ENCODE peak calls at places on chromosomes 16 and 17, in ten cellular contexts. M is heart right ventricle; S is thoracic aorta; F is lung; K is MM.1S; Z is CD8-positive, alpha-beta memory T cell; U is H9; J is mammary epithelial cell; I is heart left ventricle; E is ovary. G is an unnamed sample. For H3K4me1, the result is how much of the 10 kb centered on the place peaks cover.

GRCh38 chr16:50683689-50684374 is 2.7 kb upstream of the SNX20 start:
- DNase-seq in U (no peak), I (no peak), F (no peak), S (no peak), K (peak), J (no peak), Z (peak), M (no peak), E (no peak), G (peak)

GRCh38 chr16:19163215-19163614 is 4.8 kb upstream of the SYT17 start:
- DNase-seq in M (no peak), K (no peak), U (no peak), J (no peak), F (no peak), Z (no peak), S (no peak), I (no peak), E (no peak), G (no peak)

GRCh38 chr17:72158895-72159885 is 38.4 kb downstream of the SOX9 start:
- DNase-seq in I (no peak), F (peak), M (no peak), K (no peak), J (no peak), Z (no peak), S (no peak), E (no peak), U (peak), G (no peak)

GRCh38 chr16:84548971-84549844 is 44.7 kb upstream of the MEAK7 start:
- DNase-seq in E (no peak), M (peak), I (peak), J (no peak), K (no peak), S (no peak), F (no peak), Z (peak), U (no peak), G (peak)

GRCh38 chr17:57861000-57861736 is 11.3 kb upstream of the MRPS23 start:
- DNase-seq in M (peak), I (peak), U (peak), K (peak), Z (peak), J (no peak), F (peak), E (peak), S (peak), G (peak)

GRCh38 chr17:8442310-8442709 is 6.6 kb downstream of the NDEL1 start:
- DNase-seq in E (no peak), Z (no peak), F (no peak), U (no peak), M (no peak), S (no peak), K (no peak), I (no peak), J (no peak), G (no peak)

GRCh38 chr17:55641559-55642160 is 81.0 kb downstream of the TMEM100 start:
- DNase-seq in M (peak), S (no peak), I (peak), Z (no peak), U (peak), F (peak), J (peak), K (peak), E (peak), G (peak)

GRCh38 chr17:43940630-43941029 is 1.6 kb downstream of the PPY start:
- DNase-seq in S (no peak), K (peak), J (no peak), I (no peak), M (no peak), Z (no peak), E (no peak), F (no peak), U (peak), G (no peak)

GRCh38 chr16:3022697-3023414 is 886 bp downstream of the HCFC1R1 start:
- DNase-seq in E (peak), J (no peak), S (peak), Z (no peak), I (peak), F (no peak), K (peak), U (no peak), M (peak), G (no peak)

GRCh38 chr16:55638256-55638655 is 17.5 kb upstream of the SLC6A2 start:
- DNase-seq in Z (no peak), M (no peak), I (no peak), S (no peak), K (no peak), E (no peak), F (no peak), J (no peak), U (no peak), G (no peak)

GRCh38 chr17:61076649-61077048 is 323.0 kb upstream of the TBX2 start:
- DNase-seq in F (no peak), E (no peak), M (no peak), U (no peak), Z (no peak), K (no peak), J (no peak), I (no peak), S (no peak), G (no peak)

GRCh38 chr17:72997559-72997958 is 94.9 kb downstream of the SLC39A11 start:
- DNase-seq in M (no peak), U (peak), E (no peak), F (no peak), I (no peak), J (no peak), K (no peak), S (no peak), Z (no peak), G (no peak)

GRCh38 chr17:56165017-56165720 is 11.9 kb downstream of the ANKFN1 start:
- DNase-seq in F (no peak), M (no peak), K (no peak), Z (no peak), J (no peak), U (no peak), S (no peak), E (no peak), I (no peak), G (no peak)

GRCh38 chr17:50699410-50699809 is 8.3 kb downstream of the ANKRD40 start:
- DNase-seq in E (no peak), U (no peak), J (no peak), F (no peak), Z (no peak), M (no peak), I (no peak), K (no peak), S (no peak), G (no peak)

GRCh38 chr17:8145811-8146210 is 6.4 kb downstream of the PER1 start:
- DNase-seq in J (no peak), K (no peak), F (no peak), Z (no peak), S (no peak), I (no peak), M (no peak), E (peak), U (no peak), G (no peak)

GRCh38 chr16:4465977-4466779 is 8.2 kb downstream of the NMRAL1 start:
- DNase-seq in F (no peak), E (no peak), S (no peak), K (no peak), J (no peak), U (no peak), I (peak), Z (peak), M (peak), G (peak)

GRCh38 chr17:82235056-82235774 is 6.4 kb downstream of the SLC16A3 start:
- DNase-seq in E (no peak), M (no peak), S (no peak), K (no peak), Z (no peak), J (no peak), F (no peak), U (no peak), I (no peak), G (no peak)
- H3K4me1 ChIP-seq in E (under half), M (half or more), S (under half), K (under half), Z (under half), J (half or more), F (half or more), U (under half), I (half or more), G (under half)

DNA sequence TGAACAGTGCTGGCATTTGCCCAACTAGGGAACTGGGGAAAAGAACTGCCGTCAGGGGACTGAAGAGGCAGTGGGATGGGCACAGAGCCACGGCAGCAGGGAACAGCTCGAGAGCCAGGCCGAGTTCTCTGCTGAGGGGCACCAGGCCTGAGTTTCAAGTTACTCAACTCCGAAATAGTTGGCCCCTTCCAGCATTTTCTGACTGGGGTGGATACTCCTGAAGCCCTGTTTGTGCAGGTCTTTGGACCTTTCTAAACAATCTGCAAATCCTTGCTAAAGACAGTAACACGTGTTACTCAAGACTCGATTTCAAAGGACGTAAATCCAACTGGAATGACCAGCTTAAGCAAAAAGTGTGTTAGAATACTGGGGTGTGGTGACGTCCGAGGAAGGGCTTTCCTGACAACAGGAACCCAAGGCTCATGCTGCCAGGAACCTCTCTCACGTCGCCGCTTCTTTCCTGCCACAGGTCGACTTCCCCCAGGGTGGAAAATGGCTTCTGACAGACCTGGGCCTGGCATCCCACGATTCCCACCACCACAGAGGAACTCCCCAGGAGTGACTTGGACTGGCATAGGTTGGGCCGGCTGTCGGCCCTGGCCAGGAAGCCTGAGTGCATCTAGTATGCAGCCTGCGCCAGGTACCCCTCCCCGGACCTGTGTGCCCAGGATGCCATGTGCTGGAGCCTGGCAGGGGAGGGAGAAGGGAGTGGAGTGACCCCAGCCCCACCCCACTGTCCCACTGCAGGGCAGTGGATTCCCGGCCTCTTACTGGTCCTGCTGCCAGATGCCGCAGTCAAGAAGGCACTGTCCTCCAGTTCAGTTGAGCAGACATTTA is 71.9 kb downstream of the N4BP1 start:
- DNase-seq in I (peak), S (no peak), F (peak), E (peak), J (no peak), Z (no peak), M (peak), U (no peak), K (no peak), G (no peak)
- H3K4me1 ChIP-seq in I (half or more), S (under half), F (under half), E (under half), J (under half), Z (under half), M (under half), U (under half), K (under half), G (under half)

GRCh38 chr17:17933775-17934174 is 38.4 kb downstream of the TOM1L2 start:
- DNase-seq in Z (no peak), S (no peak), J (no peak), M (no peak), I (no peak), U (no peak), K (no peak), F (no peak), E (no peak), G (no peak)
- H3K4me1 ChIP-seq in Z (under half), S (under half), J (half or more), M (half or more), I (half or more), U (under half), K (under half), F (under half), E (under half), G (under half)

GRCh38 chr17:46002311-46002972 is 3.4 kb downstream of the STH start:
- DNase-seq in E (peak), U (peak), F (peak), J (peak), M (peak), I (peak), K (peak), Z (peak), S (no peak), G (peak)
- H3K4me1 ChIP-seq in E (under half), U (under half), F (under half), J (under half), M (under half), I (under half), K (under half), Z (under half), S (under half), G (under half)

DNA sequence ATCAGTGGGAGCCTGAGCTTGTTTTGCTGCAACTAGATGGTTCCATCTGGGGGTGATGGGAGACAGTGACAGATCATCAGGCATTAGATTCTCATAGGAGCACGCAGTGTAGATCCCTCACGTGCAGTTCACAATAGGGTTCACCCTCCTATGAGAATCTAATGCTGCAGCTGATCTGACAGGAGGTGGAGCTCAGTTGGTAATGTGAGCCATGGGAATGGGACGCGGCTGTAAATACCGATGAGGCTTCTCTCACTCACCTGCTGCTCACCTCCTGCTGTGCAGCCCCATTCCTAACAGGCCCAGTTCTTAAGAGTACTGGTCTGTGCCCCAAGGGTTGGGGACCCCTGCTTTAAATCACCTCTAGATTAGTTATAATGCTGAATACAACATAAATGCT is 137.5 kb upstream of the PLEKHM1 start:
- DNase-seq in E (no peak), U (peak), I (no peak), Z (no peak), K (no peak), M (no peak), J (no peak), S (no peak), F (no peak), G (no peak)
- H3K4me1 ChIP-seq in E (under half), U (under half), I (under half), Z (under half), K (under half), M (under half), J (under half), S (under half), F (under half), G (under half)

GRCh38 chr16:81496742-81497141 is 52.1 kb downstream of the CMIP start:
- DNase-seq in S (no peak), I (no peak), Z (no peak), J (no peak), F (no peak), U (no peak), E (no peak), K (no peak), M (no peak), G (peak)
- H3K4me1 ChIP-seq in S (under half), I (half or more), Z (under half), J (half or more), F (half or more), U (under half), E (under half), K (under half), M (half or more), G (under half)

DNA sequence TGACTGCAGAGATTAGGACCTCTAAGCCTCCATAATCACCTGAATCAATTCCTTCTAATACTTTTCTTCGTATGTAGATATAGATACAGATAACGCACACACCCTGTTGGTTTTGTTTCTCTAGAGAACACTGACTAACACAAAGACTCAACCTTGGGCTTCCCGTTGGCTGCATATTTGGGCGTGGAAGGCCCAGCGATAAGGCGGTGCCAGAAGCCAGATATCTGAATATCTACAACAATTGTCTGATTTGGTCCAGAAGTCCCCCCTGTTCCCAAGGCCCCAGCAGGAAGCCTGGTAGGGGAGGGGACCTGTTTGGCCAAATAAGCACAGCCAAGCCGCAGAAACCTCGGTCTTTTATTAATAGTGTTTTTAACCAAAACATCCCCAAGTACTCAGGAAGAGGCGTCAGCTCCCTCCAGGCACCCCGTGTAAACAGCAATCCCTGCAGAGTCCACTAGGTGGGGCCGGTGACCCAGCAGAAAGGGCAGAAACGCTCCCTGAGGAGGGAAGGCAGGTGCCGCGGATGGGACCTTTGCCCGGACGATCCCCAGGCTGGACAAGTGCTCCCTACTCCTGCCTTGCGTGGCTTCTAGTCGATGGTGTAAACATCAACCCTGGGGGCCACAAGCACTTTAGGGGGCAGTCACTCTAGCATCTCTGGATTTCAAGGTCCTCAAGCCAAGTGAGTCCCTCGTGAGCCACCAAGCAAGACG is 56.9 kb downstream of the ABR start:
- DNase-seq in M (peak), U (peak), I (peak), Z (peak), F (peak), S (no peak), K (peak), J (peak), E (peak), G (peak)
- H3K4me1 ChIP-seq in M (under half), U (under half), I (under half), Z (under half), F (under half), S (under half), K (under half), J (under half), E (under half), G (under half)

DNA sequence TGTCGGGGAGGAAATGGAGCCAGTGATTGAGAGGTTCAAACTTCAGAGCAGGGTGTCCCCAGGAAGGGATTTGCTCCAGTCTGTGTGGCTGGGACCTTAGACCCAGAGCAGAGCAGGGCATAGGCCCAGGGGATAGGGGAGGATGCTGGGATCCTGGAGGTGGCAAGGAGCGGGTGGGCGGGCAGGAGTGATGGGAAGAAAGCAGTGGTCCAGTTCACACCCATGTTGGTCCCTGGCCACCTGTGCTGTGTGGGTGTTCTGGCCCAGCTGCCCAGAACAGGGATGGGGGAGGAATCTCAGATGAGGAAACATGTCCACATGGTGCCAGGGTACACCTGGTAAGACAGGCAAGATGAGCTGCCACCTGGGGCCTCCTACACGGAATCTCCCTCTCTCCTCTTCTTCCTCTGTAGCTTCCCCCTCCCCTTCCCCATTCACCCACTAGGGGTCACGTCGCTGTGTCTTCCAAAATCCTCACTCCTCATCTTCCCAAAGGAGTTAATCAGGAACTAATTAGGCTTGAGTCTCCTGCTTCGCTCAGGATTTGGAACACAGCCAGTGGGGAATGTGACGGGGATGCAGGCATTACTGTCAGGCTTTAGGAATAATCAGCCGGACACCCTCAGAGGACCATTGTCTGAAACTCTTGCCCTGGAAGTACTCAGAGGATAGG is 2.3 kb downstream of the BEAN1 start:
- DNase-seq in E (no peak), J (no peak), U (no peak), F (no peak), I (no peak), K (no peak), Z (no peak), S (no peak), M (no peak), G (no peak)
- H3K4me1 ChIP-seq in E (under half), J (under half), U (under half), F (under half), I (under half), K (under half), Z (under half), S (under half), M (under half), G (under half)

DNA sequence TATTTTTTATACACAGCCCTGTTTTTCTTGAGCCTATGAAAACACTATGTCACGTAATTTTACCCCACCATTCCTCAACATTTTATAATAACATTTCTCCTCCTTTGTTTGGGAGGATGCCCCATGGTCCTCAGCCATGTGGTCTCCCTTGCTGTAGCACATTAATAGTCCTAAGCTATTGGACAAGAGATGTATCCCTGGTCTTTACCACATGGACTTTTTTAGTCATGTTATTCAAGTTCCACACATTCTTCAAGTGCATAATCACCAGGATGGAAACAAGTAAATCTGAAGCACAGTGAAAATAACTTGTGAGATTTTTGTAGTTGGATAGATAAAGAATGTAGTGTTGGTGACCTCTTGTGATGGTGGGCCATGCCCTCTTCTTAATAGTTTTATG is 2.1 kb upstream of the KRTAP2-3 start:
- DNase-seq in E (no peak), J (peak), K (no peak), S (no peak), U (no peak), Z (no peak), I (no peak), F (no peak), M (no peak), G (no peak)
- H3K4me1 ChIP-seq in E (under half), J (under half), K (under half), S (under half), U (under half), Z (under half), I (under half), F (under half), M (under half), G (under half)

DNA sequence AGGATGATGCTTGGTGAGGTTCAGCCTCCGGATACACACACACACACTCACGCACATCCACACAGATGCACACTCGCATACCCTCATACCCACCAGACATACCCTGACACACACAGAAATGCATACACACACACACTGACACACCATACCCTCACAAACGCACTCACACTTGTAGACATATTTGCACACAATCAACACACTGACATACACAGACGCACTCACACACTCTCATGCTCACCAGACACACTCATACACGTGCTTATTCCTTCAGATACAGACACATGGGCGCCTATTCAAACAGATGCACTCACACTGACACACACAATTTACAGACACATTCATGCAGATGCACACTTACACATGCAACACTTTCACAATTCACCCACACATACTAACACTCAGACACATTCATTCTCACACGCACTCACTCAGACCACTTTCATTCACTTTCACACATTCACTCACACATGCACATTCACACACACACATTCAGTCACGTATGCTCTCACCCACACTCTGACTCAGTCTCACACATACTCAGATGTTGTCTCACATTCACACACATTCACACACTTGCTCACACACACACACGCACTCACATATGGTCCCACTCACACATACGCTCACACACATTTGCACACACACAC is 105.0 kb upstream of the RPL38 start:
- DNase-seq in U (no peak), M (no peak), J (no peak), I (no peak), Z (no peak), F (no peak), E (no peak), S (no peak), K (no peak), G (no peak)
- H3K4me1 ChIP-seq in U (under half), M (under half), J (under half), I (under half), Z (under half), F (under half), E (under half), S (under half), K (under half), G (under half)